ENCODE peak calls at places on chromosomes 5 and 9, in nine cellular contexts. One of them, this sample, is unnamed. For H3K36me3 and H3K27me3, the result is how much of the 10 kb centered on the place peaks cover.

GRCh38 chr5:150636391-150637244 is 3.8 kb upstream of the SYNPO start:
- DNase-seq in astrocyte: peak
- DNase-seq in bronchial epithelial cell: peak
- DNase-seq in mammary epithelial cell: peak
- DNase-seq in uterus: peak
- DNase-seq in Peyer's patch: no peak
- DNase-seq in colonic mucosa: peak
- DNase-seq in BJ: no peak
- DNase-seq in stomach: peak
- DNase-seq in this sample: no peak

GRCh38 chr9:24614070-24614469 is 68.4 kb upstream of the IZUMO3 start:
- DNase-seq in astrocyte: no peak
- DNase-seq in bronchial epithelial cell: no peak
- DNase-seq in mammary epithelial cell: peak
- DNase-seq in uterus: no peak
- DNase-seq in Peyer's patch: no peak
- DNase-seq in colonic mucosa: no peak
- DNase-seq in BJ: no peak
- DNase-seq in stomach: no peak
- DNase-seq in this sample: no peak

GRCh38 chr5:32254987-32255900 is 57.5 kb downstream of the MTMR12 start:
- DNase-seq in astrocyte: no peak
- DNase-seq in bronchial epithelial cell: no peak
- DNase-seq in mammary epithelial cell: no peak
- DNase-seq in uterus: no peak
- DNase-seq in Peyer's patch: no peak
- DNase-seq in colonic mucosa: no peak
- DNase-seq in BJ: peak
- DNase-seq in stomach: no peak
- DNase-seq in this sample: no peak

GRCh38 chr5:41510176-41510831 is at the start of gene PLCXD3:
- DNase-seq in astrocyte: no peak
- DNase-seq in bronchial epithelial cell: peak
- DNase-seq in mammary epithelial cell: no peak
- DNase-seq in uterus: no peak
- DNase-seq in Peyer's patch: no peak
- DNase-seq in colonic mucosa: peak
- DNase-seq in BJ: no peak
- DNase-seq in stomach: peak
- DNase-seq in this sample: no peak

GRCh38 chr5:103120607-103121200 is 603 bp downstream of the PPIP5K2 start:
- DNase-seq in astrocyte: peak
- DNase-seq in bronchial epithelial cell: peak
- DNase-seq in mammary epithelial cell: peak
- DNase-seq in uterus: no peak
- DNase-seq in Peyer's patch: no peak
- DNase-seq in colonic mucosa: peak
- DNase-seq in BJ: no peak
- DNase-seq in stomach: no peak
- DNase-seq in this sample: no peak

GRCh38 chr5:151622367-151623097 is 31.4 kb upstream of the FAT2 start:
- DNase-seq in astrocyte: peak
- DNase-seq in bronchial epithelial cell: peak
- DNase-seq in mammary epithelial cell: peak
- DNase-seq in uterus: no peak
- DNase-seq in Peyer's patch: no peak
- DNase-seq in colonic mucosa: no peak
- DNase-seq in BJ: no peak
- DNase-seq in stomach: no peak
- DNase-seq in this sample: no peak

GRCh38 chr5:61450880-61451279 is 118.8 kb downstream of the ZSWIM6 start:
- DNase-seq in astrocyte: peak
- DNase-seq in bronchial epithelial cell: peak
- DNase-seq in mammary epithelial cell: peak
- DNase-seq in uterus: no peak
- DNase-seq in Peyer's patch: no peak
- DNase-seq in colonic mucosa: no peak
- DNase-seq in BJ: peak
- DNase-seq in stomach: no peak
- DNase-seq in this sample: no peak

GRCh38 chr5:174828786-174829510 is 104.6 kb downstream of the MSX2 start:
- DNase-seq in astrocyte: peak
- DNase-seq in bronchial epithelial cell: no peak
- DNase-seq in mammary epithelial cell: no peak
- DNase-seq in uterus: no peak
- DNase-seq in Peyer's patch: no peak
- DNase-seq in colonic mucosa: no peak
- DNase-seq in BJ: peak
- DNase-seq in stomach: no peak
- DNase-seq in this sample: no peak

GRCh38 chr9:125932012-125932411 is 184.8 kb downstream of the PBX3 start:
- DNase-seq in astrocyte: peak
- DNase-seq in bronchial epithelial cell: peak
- DNase-seq in mammary epithelial cell: peak
- DNase-seq in uterus: peak
- DNase-seq in Peyer's patch: no peak
- DNase-seq in colonic mucosa: peak
- DNase-seq in BJ: peak
- DNase-seq in stomach: no peak
- DNase-seq in this sample: no peak

GRCh38 chr5:140992878-140993277 is 26.6 kb downstream of the PCDHAC2 start:
- DNase-seq in astrocyte: no peak
- DNase-seq in bronchial epithelial cell: no peak
- DNase-seq in mammary epithelial cell: no peak
- DNase-seq in uterus: no peak
- DNase-seq in Peyer's patch: no peak
- DNase-seq in colonic mucosa: no peak
- DNase-seq in BJ: no peak
- DNase-seq in stomach: no peak
- DNase-seq in this sample: no peak

GRCh38 chr9:124280176-124280691 is 22.5 kb downstream of the NEK6 start:
- DNase-seq in astrocyte: peak
- DNase-seq in bronchial epithelial cell: peak
- DNase-seq in mammary epithelial cell: no peak
- DNase-seq in uterus: peak
- DNase-seq in Peyer's patch: no peak
- DNase-seq in colonic mucosa: no peak
- DNase-seq in BJ: peak
- DNase-seq in stomach: no peak
- DNase-seq in this sample: no peak

GRCh38 chr9:13841801-13842462 is 472.0 kb downstream of the NFIB start:
- DNase-seq in astrocyte: no peak
- DNase-seq in bronchial epithelial cell: peak
- DNase-seq in mammary epithelial cell: no peak
- DNase-seq in uterus: no peak
- DNase-seq in Peyer's patch: no peak
- DNase-seq in colonic mucosa: no peak
- DNase-seq in BJ: no peak
- DNase-seq in stomach: no peak
- DNase-seq in this sample: no peak

GRCh38 chr5:174501461-174502069 is 222.8 kb upstream of the MSX2 start:
- DNase-seq in astrocyte: peak
- DNase-seq in bronchial epithelial cell: no peak
- DNase-seq in mammary epithelial cell: peak
- DNase-seq in uterus: no peak
- DNase-seq in Peyer's patch: no peak
- DNase-seq in colonic mucosa: no peak
- DNase-seq in BJ: peak
- DNase-seq in stomach: no peak
- DNase-seq in this sample: no peak

GRCh38 chr9:79976501-79977444 is 405.0 kb downstream of the TLE4 start:
- DNase-seq in astrocyte: no peak
- DNase-seq in bronchial epithelial cell: no peak
- DNase-seq in mammary epithelial cell: no peak
- DNase-seq in uterus: no peak
- DNase-seq in Peyer's patch: no peak
- DNase-seq in colonic mucosa: no peak
- DNase-seq in BJ: no peak
- DNase-seq in stomach: no peak
- DNase-seq in this sample: no peak

GRCh38 chr5:65812648-65813047 is 90.6 kb downstream of the NLN start:
- DNase-seq in astrocyte: no peak
- DNase-seq in bronchial epithelial cell: peak
- DNase-seq in mammary epithelial cell: peak
- DNase-seq in uterus: no peak
- DNase-seq in Peyer's patch: no peak
- DNase-seq in colonic mucosa: peak
- DNase-seq in BJ: no peak
- DNase-seq in stomach: peak
- DNase-seq in this sample: peak

GRCh38 chr5:171573021-171573420 is 153.6 kb downstream of the FGF18 start:
- DNase-seq in astrocyte: no peak
- DNase-seq in bronchial epithelial cell: no peak
- DNase-seq in mammary epithelial cell: no peak
- DNase-seq in uterus: no peak
- DNase-seq in Peyer's patch: no peak
- DNase-seq in colonic mucosa: no peak
- DNase-seq in BJ: no peak
- DNase-seq in stomach: no peak
- DNase-seq in this sample: no peak

GRCh38 chr9:127991017-127991756 is 10.4 kb upstream of the EEIG1 start:
- DNase-seq in astrocyte: no peak
- DNase-seq in bronchial epithelial cell: peak
- DNase-seq in mammary epithelial cell: no peak
- DNase-seq in uterus: no peak
- DNase-seq in Peyer's patch: no peak
- DNase-seq in colonic mucosa: peak
- DNase-seq in BJ: no peak
- DNase-seq in stomach: peak
- DNase-seq in this sample: no peak

GRCh38 chr9:34332370-34332964 is 3.1 kb downstream of the NUDT2 start:
- DNase-seq in astrocyte: peak
- DNase-seq in bronchial epithelial cell: peak
- DNase-seq in mammary epithelial cell: peak
- DNase-seq in uterus: no peak
- DNase-seq in Peyer's patch: no peak
- DNase-seq in colonic mucosa: no peak
- DNase-seq in BJ: no peak
- DNase-seq in stomach: no peak
- DNase-seq in this sample: peak

GRCh38 chr9:23596913-23597634 is 229.0 kb downstream of the ELAVL2 start:
- DNase-seq in astrocyte: no peak
- DNase-seq in bronchial epithelial cell: peak
- DNase-seq in mammary epithelial cell: no peak
- DNase-seq in uterus: no peak
- DNase-seq in Peyer's patch: no peak
- DNase-seq in colonic mucosa: no peak
- DNase-seq in BJ: no peak
- DNase-seq in stomach: no peak
- DNase-seq in this sample: no peak

GRCh38 chr9:13110766-13111400 is 168.6 kb downstream of the MPDZ start:
- DNase-seq in astrocyte: peak
- DNase-seq in bronchial epithelial cell: no peak
- DNase-seq in mammary epithelial cell: no peak
- DNase-seq in uterus: peak
- DNase-seq in Peyer's patch: no peak
- DNase-seq in colonic mucosa: no peak
- DNase-seq in BJ: no peak
- DNase-seq in stomach: peak
- DNase-seq in this sample: no peak

GRCh38 chr5:134920848-134921575 is 16.1 kb downstream of the PCBD2 start:
- DNase-seq in astrocyte: no peak
- DNase-seq in bronchial epithelial cell: no peak
- DNase-seq in mammary epithelial cell: no peak
- DNase-seq in uterus: no peak
- DNase-seq in Peyer's patch: no peak
- DNase-seq in colonic mucosa: no peak
- DNase-seq in BJ: no peak
- DNase-seq in stomach: no peak
- DNase-seq in this sample: no peak
- H3K4me3 ChIP-seq in astrocyte: no peak
- H3K4me3 ChIP-seq in bronchial epithelial cell: no peak
- H3K4me3 ChIP-seq in mammary epithelial cell: no peak
- H3K4me3 ChIP-seq in uterus: no peak
- H3K4me3 ChIP-seq in Peyer's patch: no peak
- H3K4me3 ChIP-seq in colonic mucosa: no peak
- H3K4me3 ChIP-seq in BJ: no peak
- H3K4me3 ChIP-seq in stomach: no peak
- H3K4me3 ChIP-seq in this sample: no peak

DNA sequence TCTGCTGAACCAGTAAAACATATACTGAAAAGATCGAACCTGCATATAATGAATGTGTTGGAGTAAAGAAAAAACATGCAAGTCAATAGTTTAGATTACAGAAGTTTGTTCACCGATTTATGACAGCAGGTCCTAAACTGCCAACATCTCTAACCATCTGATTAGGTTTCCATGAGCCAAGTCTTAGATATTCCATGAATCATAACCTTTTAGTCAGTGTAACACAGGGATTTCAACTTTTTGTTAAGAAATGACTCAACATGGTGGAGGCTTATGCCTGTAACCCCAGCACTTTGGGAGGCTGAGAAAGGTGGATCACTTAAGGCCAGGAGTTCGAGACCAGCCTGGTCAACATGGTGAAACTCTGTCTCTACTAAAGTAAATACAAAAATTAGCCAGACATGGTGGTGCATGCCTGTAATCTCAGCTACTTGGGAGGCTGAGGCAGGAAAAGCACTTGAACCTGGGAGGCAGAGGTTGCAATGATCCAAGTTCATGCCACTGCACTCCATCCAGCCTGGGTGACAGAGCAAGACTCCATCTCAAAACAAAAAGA is 38.7 kb downstream of the APC start:
- DNase-seq in astrocyte: peak
- DNase-seq in bronchial epithelial cell: peak
- DNase-seq in mammary epithelial cell: peak
- DNase-seq in uterus: no peak
- DNase-seq in Peyer's patch: no peak
- DNase-seq in colonic mucosa: no peak
- DNase-seq in BJ: peak
- DNase-seq in stomach: no peak
- DNase-seq in this sample: no peak
- H3K36me3 ChIP-seq in astrocyte: under half
- H3K36me3 ChIP-seq in bronchial epithelial cell: under half
- H3K36me3 ChIP-seq in mammary epithelial cell: under half
- H3K36me3 ChIP-seq in uterus: under half
- H3K36me3 ChIP-seq in Peyer's patch: half or more
- H3K36me3 ChIP-seq in colonic mucosa: under half
- H3K36me3 ChIP-seq in BJ: under half
- H3K36me3 ChIP-seq in stomach: half or more
- H3K36me3 ChIP-seq in this sample: under half

DNA sequence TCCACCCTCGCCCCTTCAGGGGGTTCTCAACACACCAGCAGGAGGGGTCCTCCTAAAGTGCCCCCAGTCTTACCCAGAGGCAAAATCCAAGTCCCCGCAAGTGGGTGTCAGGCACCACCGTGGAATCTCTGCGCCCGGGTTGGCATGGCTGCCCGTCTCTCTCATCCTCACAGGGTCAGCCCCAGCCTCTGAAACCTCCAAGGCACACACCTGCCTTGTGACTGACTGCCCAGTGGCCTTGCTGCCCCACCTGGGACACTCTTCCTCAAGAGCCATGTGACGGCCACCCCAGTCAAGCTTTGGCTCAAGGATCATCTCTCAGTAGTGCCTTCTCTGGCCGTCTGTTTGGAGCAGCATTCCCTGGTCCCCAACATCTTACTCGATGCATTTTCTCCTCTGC is 4.9 kb downstream of the FBP2 start:
- DNase-seq in astrocyte: no peak
- DNase-seq in bronchial epithelial cell: no peak
- DNase-seq in mammary epithelial cell: no peak
- DNase-seq in uterus: no peak
- DNase-seq in Peyer's patch: no peak
- DNase-seq in colonic mucosa: no peak
- DNase-seq in BJ: no peak
- DNase-seq in stomach: no peak
- DNase-seq in this sample: no peak
- H3K27me3 ChIP-seq in astrocyte: under half
- H3K27me3 ChIP-seq in bronchial epithelial cell: under half
- H3K27me3 ChIP-seq in mammary epithelial cell: under half
- H3K27me3 ChIP-seq in uterus: under half
- H3K27me3 ChIP-seq in Peyer's patch: under half
- H3K27me3 ChIP-seq in colonic mucosa: under half
- H3K27me3 ChIP-seq in BJ: under half
- H3K27me3 ChIP-seq in stomach: under half
- H3K27me3 ChIP-seq in this sample: under half

GRCh38 chr5:127987354-127988148 is 96.0 kb upstream of the SLC12A2 start:
- DNase-seq in astrocyte: no peak
- DNase-seq in bronchial epithelial cell: no peak
- DNase-seq in mammary epithelial cell: no peak
- DNase-seq in uterus: no peak
- DNase-seq in Peyer's patch: no peak
- DNase-seq in colonic mucosa: no peak
- DNase-seq in BJ: no peak
- DNase-seq in stomach: no peak
- DNase-seq in this sample: no peak
- H3K4me3 ChIP-seq in astrocyte: no peak
- H3K4me3 ChIP-seq in bronchial epithelial cell: no peak
- H3K4me3 ChIP-seq in mammary epithelial cell: no peak
- H3K4me3 ChIP-seq in uterus: no peak
- H3K4me3 ChIP-seq in Peyer's patch: no peak
- H3K4me3 ChIP-seq in colonic mucosa: no peak
- H3K4me3 ChIP-seq in BJ: no peak
- H3K4me3 ChIP-seq in stomach: no peak
- H3K4me3 ChIP-seq in this sample: no peak